ENCODE peak calls at places on chromosome 5, in four cellular contexts. X is nucleus accumbens; G is fibroblast of mammary gland; M is stimulated activated naive CD8-positive, alpha-beta T cell treated with anti-CD3 and anti-CD28 coated beads, Interleukin-15, amount 100 ng/mL, for 72 hours. K is an unnamed sample.
A peak's percentile ranks its signal among the peaks of the same experiment; 100 is the strongest.

GRCh38 chr5:124655943-124656459 is 90.4 kb downstream of the ZNF608 start:
- DNase-seq in G (peak; percentile 92), X (no peak), M (no peak), K (peak; percentile 92)

GRCh38 chr5:132270706-132271105 is 13.2 kb downstream of the PDLIM4 start:
- DNase-seq in M (no peak), X (no peak), G (no peak), K (no peak)

GRCh38 chr5:26329562-26330189 is 708.7 kb downstream of the CDH9 start:
- DNase-seq in X (no peak), G (peak; percentile 2), M (no peak), K (no peak)

GRCh38 chr5:142798099-142798768 is 28.1 kb downstream of the ARHGAP26 start:
- DNase-seq in G (no peak), X (peak; percentile 29), M (peak; percentile 33), K (no peak)

GRCh38 chr5:168865973-168866372 is 286.8 kb upstream of the PANK3 start:
- DNase-seq in X (no peak), G (no peak), M (no peak), K (no peak)

GRCh38 chr5:665956-666711 is 27.0 kb downstream of the TPPP start:
- DNase-seq in X (no peak), G (no peak), M (no peak), K (no peak)

GRCh38 chr5:180596668-180597231 is 5.5 kb upstream of the SCGB3A1 start:
- DNase-seq in X (no peak), M (no peak), G (no peak), K (no peak)

GRCh38 chr5:67343835-67344234 is 147.2 kb upstream of the CD180 start:
- DNase-seq in M (no peak), X (no peak), G (no peak), K (no peak)

GRCh38 chr5:108373426-108373825 is 8.5 kb downstream of the FBXL17 start:
- DNase-seq in X (no peak), M (no peak), G (no peak), K (no peak)

GRCh38 chr5:170070556-170071412 is 34.9 kb upstream of the FOXI1 start:
- DNase-seq in G (peak; percentile 45), X (no peak), M (peak; percentile 18), K (peak; percentile 46)

GRCh38 chr5:66151030-66151429 is 6.9 kb downstream of the SREK1 start:
- DNase-seq in M (no peak), X (no peak), G (peak; percentile 35), K (no peak)

GRCh38 chr5:68709229-68709628 is 384.6 kb upstream of the SLC30A5 start:
- DNase-seq in M (no peak), X (no peak), G (no peak), K (no peak)

GRCh38 chr5:170380361-170380951 is 8.7 kb downstream of the KCNMB1 start:
- DNase-seq in G (no peak), M (no peak), X (no peak), K (no peak)

GRCh38 chr5:113235884-113236283 is 198.9 kb downstream of the TSSK1B start:
- DNase-seq in X (no peak), G (no peak), M (no peak), K (no peak)

GRCh38 chr5:8396756-8397155 is 527.8 kb downstream of the MTRR start:
- DNase-seq in G (peak; percentile 18), M (no peak), X (no peak), K (no peak)

GRCh38 chr5:129631946-129632345 is 115.9 kb upstream of the MINAR2 start:
- DNase-seq in G (peak; percentile 83), M (no peak), X (no peak), K (peak; percentile 68)

GRCh38 chr5:78803386-78803785 is 154.8 kb upstream of the LHFPL2 start:
- DNase-seq in X (peak; percentile 17), G (peak; percentile 85), M (no peak), K (peak; percentile 44)

GRCh38 chr5:84069608-84070179 is 315.0 kb downstream of the EDIL3 start:
- DNase-seq in G (no peak), M (no peak), X (no peak), K (no peak)

GRCh38 chr5:150623878-150624216 is 16.6 kb upstream of the SYNPO start:
- DNase-seq in G (no peak), X (no peak), M (no peak), K (no peak)

GRCh38 chr5:131221888-131222287 is 42.0 kb upstream of the CDC42SE2 start:
- DNase-seq in G (peak; percentile 44), M (no peak), X (no peak), K (peak; percentile 39)

GRCh38 chr5:167716376-167716775 is 575.1 kb upstream of the WWC1 start:
- DNase-seq in M (no peak), X (no peak), G (no peak), K (peak; percentile 60)

GRCh38 chr5:31220968-31221367 is 27.5 kb downstream of the CDH6 start:
- DNase-seq in X (no peak), G (no peak), M (no peak), K (no peak)

GRCh38 chr5:122999947-123000563 is 36.5 kb downstream of the PPIC start:
- DNase-seq in M (peak; percentile 44), G (peak; percentile 40), X (no peak), K (peak; percentile 21)

GRCh38 chr5:170752257-170753215 is 31.0 kb upstream of the GABRP start:
- DNase-seq in X (no peak), M (no peak), G (no peak), K (no peak)

GRCh38 chr5:166926098-166926497 is 1365.3 kb upstream of the WWC1 start:
- DNase-seq in X (no peak), G (no peak), M (no peak), K (no peak)

GRCh38 chr5:91636351-91636750 is 253.2 kb upstream of the ARRDC3 start:
- DNase-seq in M (no peak), X (no peak), G (no peak), K (peak; percentile 1)

GRCh38 chr5:134555889-134556311 is 30.4 kb downstream of the JADE2 start:
- DNase-seq in M (peak; percentile 96), G (peak; percentile 54), X (peak; percentile 22), K (peak; percentile 82)

GRCh38 chr5:45385321-45386058 is 310.7 kb downstream of the HCN1 start:
- DNase-seq in G (peak; percentile 80), M (no peak), X (no peak), K (no peak)

GRCh38 chr5:39113354-39113953 is 39.3 kb upstream of the RICTOR start:
- DNase-seq in M (no peak), X (no peak), G (no peak), K (no peak)

GRCh38 chr5:92017786-92018185 is 634.7 kb upstream of the ARRDC3 start:
- DNase-seq in X (no peak), G (peak; percentile 87), M (no peak), K (peak; percentile 64)

GRCh38 chr5:2719332-2719731 is 32.1 kb downstream of the IRX2 start:
- DNase-seq in M (no peak), X (no peak), G (no peak), K (no peak)

GRCh38 chr5:1294839-1295649 is at the start of gene TERT:
- DNase-seq in M (peak; percentile 37), X (no peak), G (no peak), K (no peak)

GRCh38 chr5:141559481-141559880 is 59.3 kb downstream of the DIAPH1 start:
- DNase-seq in X (no peak), M (no peak), G (peak; percentile 82), K (peak; percentile 66)

GRCh38 chr5:143019614-143020515 is 249.7 kb downstream of the ARHGAP26 start:
- DNase-seq in G (no peak), M (peak; percentile 45), X (no peak), K (peak; percentile 69)

GRCh38 chr5:107383414-107383813 is 287.3 kb downstream of the EFNA5 start:
- DNase-seq in G (no peak), M (no peak), X (no peak), K (no peak)

GRCh38 chr5:154193176-154193575 is 2.6 kb downstream of the GALNT10 start:
- DNase-seq in G (no peak), M (no peak), X (peak; percentile 77), K (no peak)

GRCh38 chr5:84370176-84370575 is 14.5 kb downstream of the EDIL3 start:
- DNase-seq in X (no peak), G (no peak), M (no peak), K (no peak)

GRCh38 chr5:76561959-76562358 is 61.2 kb downstream of the F2RL2 start:
- DNase-seq in G (no peak), X (no peak), M (no peak), K (no peak)

GRCh38 chr5:87116821-87117512 is 150.7 kb upstream of the RASA1 start:
- DNase-seq in G (peak; percentile 23), M (peak; percentile 17), X (no peak), K (no peak)

GRCh38 chr5:152113401-152113800 is 188.8 kb upstream of the GLRA1 start:
- DNase-seq in M (peak; percentile 80), G (no peak), X (no peak), K (no peak)